ENCODE peak calls at places on chromosomes 5 and 9, in six cellular contexts. Y is HCT116, G is HepG2, J is GM12878, F is H1, E is K562. O is an unnamed sample. For H3K4me1, the result is how much of the 10 kb centered on the place peaks cover.

GRCh38 chr5:117454716-117455212 is 880.1 kb upstream of the SEMA6A start:
- DNase-seq in Y (peak), E (peak), F (peak), G (peak), J (peak), O (no peak)

GRCh38 chr5:89343666-89344065 is 460.7 kb upstream of the MEF2C start:
- DNase-seq in F (no peak), J (peak), E (no peak), G (no peak), Y (no peak), O (no peak)

GRCh38 chr9:72145093-72145492 is 4.1 kb upstream of the GDA start:
- DNase-seq in F (no peak), G (no peak), E (no peak), Y (no peak), J (no peak), O (no peak)

GRCh38 chr5:156444737-156445136 is 117.8 kb downstream of the SGCD start:
- DNase-seq in J (no peak), G (no peak), Y (no peak), E (no peak), F (no peak), O (no peak)

GRCh38 chr9:112761912-112762651 is 11.5 kb downstream of the SNX30 start:
- DNase-seq in E (no peak), F (no peak), G (no peak), J (no peak), Y (no peak), O (no peak)

GRCh38 chr5:171434874-171435273 is 15.4 kb downstream of the FGF18 start:
- DNase-seq in Y (no peak), E (no peak), F (no peak), J (no peak), G (no peak), O (no peak)

GRCh38 chr5:172497591-172498255 is 43.4 kb upstream of the SH3PXD2B start:
- DNase-seq in E (no peak), J (no peak), Y (no peak), G (no peak), F (peak), O (no peak)

GRCh38 chr5:57054671-57055070 is 102.7 kb upstream of the MIER3 start:
- DNase-seq in E (no peak), Y (no peak), G (no peak), F (no peak), J (no peak), O (no peak)

GRCh38 chr5:10632110-10632903 is 68.4 kb downstream of the ANKRD33B start:
- DNase-seq in G (no peak), F (no peak), J (peak), E (no peak), Y (peak), O (no peak)

GRCh38 chr5:76788362-76788761 is 30.5 kb upstream of the F2RL1 start:
- DNase-seq in J (no peak), E (no peak), F (no peak), Y (no peak), G (peak), O (no peak)

GRCh38 chr9:89676281-89676680 is 71.5 kb downstream of the GADD45G start:
- DNase-seq in Y (no peak), F (no peak), E (no peak), G (no peak), J (no peak), O (no peak)

DNA sequence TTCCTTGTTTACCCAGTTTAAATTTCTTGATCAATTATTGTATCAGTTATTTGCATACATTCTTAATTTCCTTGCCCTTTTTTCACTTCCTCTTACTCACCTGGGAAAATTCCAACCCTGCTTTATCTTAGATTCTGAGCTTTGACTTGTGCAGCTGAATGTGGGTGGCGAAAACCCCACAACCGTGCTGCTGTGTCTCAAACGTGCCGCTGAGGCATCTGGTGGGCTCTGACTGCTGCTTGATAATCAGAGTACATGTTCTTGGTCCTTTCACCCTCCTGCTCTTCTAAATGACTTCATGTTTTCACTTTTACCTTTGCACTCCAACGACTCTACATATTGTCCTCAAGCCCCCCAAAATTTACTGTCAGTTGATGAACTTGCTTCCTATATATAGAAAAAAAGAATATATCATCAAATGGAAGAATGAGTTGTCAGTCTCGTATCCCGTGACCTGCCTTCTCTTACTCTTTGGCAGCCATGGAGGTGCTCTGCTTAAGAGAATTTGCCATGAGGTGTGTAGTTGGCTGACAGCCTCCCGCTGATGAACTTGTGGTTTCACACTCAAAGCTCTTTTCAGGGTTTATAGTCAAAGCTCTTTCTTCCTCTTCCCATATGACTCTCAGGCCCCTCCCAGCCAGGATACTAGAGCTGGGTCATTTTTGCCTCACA is 14.0 kb upstream of the JAK2 start:
- DNase-seq in F (no peak), Y (no peak), J (peak), E (no peak), G (no peak), O (no peak)
- TF ChIP-seq ZNF274 in F (no peak), Y (no peak), J (no peak), E (no peak), G (no peak), O (no peak)

DNA sequence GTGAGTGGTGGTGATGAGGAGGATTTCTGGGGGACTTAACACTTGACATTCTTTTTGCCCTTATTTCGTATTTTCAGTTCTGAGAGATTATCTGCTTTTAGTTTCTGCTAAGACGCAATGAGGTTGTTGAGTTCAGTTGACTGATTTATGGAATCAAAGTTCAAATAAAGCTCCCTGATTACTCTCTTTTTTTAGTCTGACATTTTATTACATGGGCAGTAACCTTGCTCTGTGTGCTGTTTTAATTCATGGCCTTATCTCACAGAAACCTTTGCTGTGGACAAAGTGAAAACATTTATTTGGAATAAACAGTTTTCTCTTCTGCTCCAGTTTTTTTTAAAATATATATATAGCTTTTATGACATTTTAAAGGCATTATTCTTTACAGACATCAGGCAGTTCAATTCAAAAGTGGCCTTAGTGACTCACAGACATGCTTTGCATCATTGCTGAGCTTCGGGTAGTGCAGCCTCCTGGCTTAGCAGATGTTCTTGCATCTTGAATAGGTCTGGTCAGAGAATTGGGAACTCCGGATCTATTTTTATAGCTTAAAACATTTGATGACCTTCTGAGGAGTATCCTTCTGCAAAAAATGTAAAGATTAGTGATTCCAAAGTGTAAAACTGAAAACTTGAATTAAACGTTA is 162.9 kb downstream of the FAM170A start:
- DNase-seq in F (no peak), G (no peak), Y (no peak), J (no peak), E (no peak), O (no peak)
- H3K4me1 ChIP-seq in F (under half), G (under half), Y (under half), J (under half), E (under half), O (under half)

DNA sequence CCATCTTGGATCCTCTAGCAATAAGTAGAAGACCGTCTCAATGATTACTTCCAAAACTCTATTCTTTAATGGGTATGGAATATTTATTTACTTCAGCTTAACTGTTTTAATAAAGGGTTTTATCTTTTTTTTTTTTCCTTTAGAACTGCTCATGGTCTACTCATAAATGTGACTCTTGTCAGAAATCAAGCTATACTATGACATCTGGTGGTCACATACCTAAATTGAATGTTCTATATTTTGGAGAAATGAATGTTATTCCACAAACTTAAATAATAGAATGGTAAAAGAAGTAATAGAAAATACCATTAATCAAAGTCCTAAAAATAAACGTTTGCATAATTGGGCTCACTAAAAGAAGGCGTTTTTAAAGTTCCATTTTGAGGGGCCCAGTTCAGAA is 131.2 kb upstream of the PLCXD3 start:
- DNase-seq in Y (no peak), J (no peak), E (no peak), F (no peak), G (no peak), O (no peak)
- TF ChIP-seq ZNF274 in Y (no peak), J (no peak), E (no peak), F (no peak), G (no peak), O (no peak)

DNA sequence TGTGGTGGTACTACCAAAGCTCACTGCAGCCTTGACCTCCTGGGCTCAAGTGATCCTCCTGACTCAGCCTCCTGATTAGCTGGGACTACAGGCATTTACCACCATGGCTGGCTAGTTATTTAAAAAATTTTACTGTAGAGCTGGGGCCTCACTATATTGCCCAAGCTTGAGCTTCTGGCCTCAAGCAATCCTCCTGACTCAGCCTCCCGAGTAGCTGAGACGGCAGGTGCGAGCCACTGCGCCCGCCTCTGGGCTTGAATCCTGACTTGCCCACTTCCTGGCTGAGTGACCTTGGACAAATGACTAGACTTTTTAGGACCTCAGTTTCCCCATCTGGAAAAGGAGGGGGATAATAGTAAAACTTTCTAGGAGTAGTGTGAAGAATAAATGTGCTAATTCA is 32.1 kb downstream of the NCS1 start:
- DNase-seq in Y (no peak), E (no peak), J (no peak), G (no peak), F (no peak), O (no peak)
- H3K4me1 ChIP-seq in Y (under half), E (under half), J (under half), G (under half), F (under half), O (under half)